ENCODE peak calls at places on chromosomes 3 and 15, in eight cellular contexts. X is mesenchymal stem cell, Q is hepatocyte, T is osteoblast, Z is IMR-90, L is neural progenitor cell, I is HepG2, J is fibroblast of lung. B is an unnamed sample.

GRCh38 chr15:56631765-56632164 is 101.5 kb downstream of the ZNF280D start:
- DNase-seq in X (no peak), Q (no peak), T (no peak), Z (no peak), L (no peak), I (no peak), J (no peak), B (no peak)

GRCh38 chr15:90851114-90851513 is 17.3 kb upstream of the FURIN start:
- DNase-seq in X (no peak), Q (no peak), T (no peak), Z (peak), L (no peak), I (no peak), J (no peak), B (no peak)

GRCh38 chr3:111547645-111548044 is 5.6 kb downstream of the CD96 start:
- DNase-seq in X (no peak), Q (no peak), T (no peak), Z (no peak), L (no peak), I (no peak), J (no peak), B (no peak)

GRCh38 chr3:128801779-128802369 is 75.9 kb downstream of the RAB7A start:
- DNase-seq in X (no peak), Q (no peak), T (no peak), Z (no peak), L (no peak), I (no peak), J (no peak), B (no peak)

GRCh38 chr15:81273855-81274254 is 50.1 kb downstream of the STARD5 start:
- DNase-seq in X (no peak), Q (no peak), T (no peak), Z (no peak), L (no peak), I (no peak), J (no peak), B (no peak)

GRCh38 chr3:184727357-184728060 is 15.6 kb upstream of the MAGEF1 start:
- DNase-seq in X (peak), Q (peak), T (peak), Z (peak), L (peak), I (peak), J (peak), B (peak)

GRCh38 chr15:88954431-88955277 is 41.5 kb upstream of the MFGE8 start:
- DNase-seq in X (peak), Q (peak), T (peak), Z (no peak), L (peak), I (no peak), J (peak), B (peak)

GRCh38 chr3:110062711-110063110 is 725.4 kb upstream of the DPPA4 start:
- DNase-seq in X (no peak), Q (no peak), T (no peak), Z (no peak), L (no peak), I (no peak), J (peak), B (peak)

GRCh38 chr3:31066999-31067398 is 172.5 kb upstream of the GADL1 start:
- DNase-seq in X (peak), Q (peak), T (peak), Z (peak), L (no peak), I (no peak), J (peak), B (peak)

GRCh38 chr3:187878776-187879524 is 133.7 kb upstream of the BCL6 start:
- DNase-seq in X (no peak), Q (no peak), T (peak), Z (peak), L (no peak), I (no peak), J (no peak), B (peak)

GRCh38 chr3:129567176-129567705 is 24.3 kb downstream of the H1-8 start:
- DNase-seq in X (no peak), Q (no peak), T (no peak), Z (no peak), L (no peak), I (no peak), J (peak), B (no peak)

GRCh38 chr3:71659758-71660666 is 65.2 kb downstream of the EIF4E3 start:
- DNase-seq in X (no peak), Q (no peak), T (no peak), Z (peak), L (no peak), I (no peak), J (peak), B (peak)

GRCh38 chr3:49903451-49904424 is at the start of gene MST1R:
- DNase-seq in X (peak), Q (peak), T (peak), Z (no peak), L (peak), I (peak), J (peak), B (peak)

GRCh38 chr15:83320404-83320803 is 35.9 kb upstream of the BNC1 start:
- DNase-seq in X (peak), Q (no peak), T (peak), Z (peak), L (no peak), I (no peak), J (peak), B (peak)

GRCh38 chr3:150407051-150407817 is 864 bp upstream of the TSC22D2 start:
- DNase-seq in X (no peak), Q (peak), T (peak), Z (peak), L (no peak), I (no peak), J (peak), B (peak)

GRCh38 chr3:53794597-53794996 is 51.6 kb downstream of the CHDH start:
- DNase-seq in X (no peak), Q (no peak), T (no peak), Z (peak), L (no peak), I (no peak), J (no peak), B (peak)

GRCh38 chr15:99442268-99442897 is 123.4 kb upstream of the MEF2A start:
- DNase-seq in X (peak), Q (peak), T (peak), Z (peak), L (no peak), I (no peak), J (peak), B (peak)

GRCh38 chr3:16183601-16184270 is 9.3 kb downstream of the GALNT15 start:
- DNase-seq in X (peak), Q (peak), T (peak), Z (peak), L (peak), I (no peak), J (peak), B (peak)

GRCh38 chr3:132756108-132756650 is 34.0 kb upstream of the NPHP3 start:
- DNase-seq in X (no peak), Q (no peak), T (no peak), Z (no peak), L (no peak), I (no peak), J (no peak), B (no peak)

GRCh38 chr3:55416381-55416821 is 70.7 kb downstream of the WNT5A start:
- DNase-seq in X (peak), Q (peak), T (peak), Z (peak), L (no peak), I (no peak), J (peak), B (peak)

GRCh38 chr15:56660943-56661342 is 72.4 kb downstream of the ZNF280D start:
- DNase-seq in X (no peak), Q (no peak), T (no peak), Z (no peak), L (no peak), I (no peak), J (no peak), B (no peak)

GRCh38 chr3:72912532-72912931 is 24.7 kb downstream of the GXYLT2 start:
- DNase-seq in X (no peak), Q (no peak), T (no peak), Z (no peak), L (no peak), I (no peak), J (no peak), B (peak)

GRCh38 chr15:99427668-99428361 is 138.0 kb upstream of the MEF2A start:
- DNase-seq in X (no peak), Q (no peak), T (no peak), Z (no peak), L (no peak), I (no peak), J (no peak), B (no peak)

GRCh38 chr3:188231454-188231853 is 77.5 kb downstream of the LPP start:
- DNase-seq in X (no peak), Q (no peak), T (no peak), Z (no peak), L (no peak), I (no peak), J (no peak), B (no peak)

GRCh38 chr3:33877187-33877586 is 78.8 kb downstream of the PDCD6IP start:
- DNase-seq in X (no peak), Q (no peak), T (no peak), Z (no peak), L (no peak), I (no peak), J (no peak), B (no peak)

GRCh38 chr15:90364251-90364650 is 12.2 kb downstream of the ZNF774 start:
- DNase-seq in X (peak), Q (no peak), T (peak), Z (peak), L (no peak), I (no peak), J (peak), B (peak)

GRCh38 chr3:142275856-142276255 is 50.5 kb upstream of the GK5 start:
- DNase-seq in X (peak), Q (no peak), T (no peak), Z (peak), L (no peak), I (no peak), J (peak), B (peak)

GRCh38 chr3:52397676-52398399 is 47.1 kb downstream of the SEMA3G start:
- DNase-seq in X (no peak), Q (no peak), T (peak), Z (no peak), L (no peak), I (no peak), J (no peak), B (no peak)

GRCh38 chr3:184777566-184778356 is 34.2 kb upstream of the VPS8 start:
- DNase-seq in X (peak), Q (peak), T (peak), Z (peak), L (peak), I (peak), J (peak), B (peak)

GRCh38 chr3:28476194-28476593 is 127.6 kb upstream of the AZI2 start:
- DNase-seq in X (peak), Q (peak), T (no peak), Z (peak), L (peak), I (peak), J (peak), B (peak)

GRCh38 chr15:20356444-20357138 is 185.0 kb downstream of the GOLGA6L6 start:
- DNase-seq in X (peak), Q (no peak), T (peak), Z (no peak), L (no peak), I (peak), J (no peak), B (peak)

GRCh38 chr15:95558916-95559315 is 771.6 kb upstream of the NR2F2 start:
- DNase-seq in X (no peak), Q (no peak), T (no peak), Z (peak), L (no peak), I (no peak), J (no peak), B (peak)

GRCh38 chr3:52299815-52300611 is 12.4 kb downstream of the GLYCTK start:
- DNase-seq in X (peak), Q (peak), T (peak), Z (peak), L (peak), I (peak), J (no peak), B (peak)

GRCh38 chr15:66498501-66499386 is 1.2 kb upstream of the SNAPC5 start:
- DNase-seq in X (peak), Q (peak), T (no peak), Z (peak), L (peak), I (peak), J (peak), B (peak)

GRCh38 chr3:5267253-5267652 is 79.7 kb downstream of the EDEM1 start:
- DNase-seq in X (no peak), Q (no peak), T (no peak), Z (no peak), L (no peak), I (no peak), J (no peak), B (no peak)

DNA sequence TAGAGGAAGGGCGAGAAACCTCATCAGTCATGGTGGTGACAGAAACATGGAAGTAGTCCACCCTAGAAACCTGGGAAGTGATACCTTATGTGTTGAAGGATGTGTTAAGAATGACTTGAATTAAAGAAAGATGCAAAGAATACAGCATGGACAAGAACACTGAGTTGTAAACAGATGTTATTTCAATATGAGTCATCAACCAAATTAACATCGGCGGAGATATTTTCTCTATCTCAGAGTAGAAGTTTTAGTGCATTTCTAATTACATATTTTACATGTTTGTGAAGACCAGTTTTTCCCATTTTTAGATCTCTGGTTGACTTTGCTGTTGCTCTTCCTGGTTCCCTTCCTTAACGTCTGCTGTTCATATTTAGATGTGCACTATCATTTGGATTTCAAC is 268.8 kb upstream of the TBL1XR1 start:
- DNase-seq in X (no peak), Q (no peak), T (no peak), Z (no peak), L (no peak), I (no peak), J (no peak), B (peak)
- H3K4me2 ChIP-seq in X (no peak), Q (no peak), T (no peak), Z (no peak), L (no peak), I (no peak), J (no peak), B (no peak)

GRCh38 chr15:47570451-47570850 is 146.9 kb upstream of the SEMA6D start:
- DNase-seq in X (no peak), Q (no peak), T (no peak), Z (no peak), L (peak), I (no peak), J (no peak), B (no peak)
- H3K4me2 ChIP-seq in X (no peak), Q (no peak), T (no peak), Z (no peak), L (peak), I (no peak), J (no peak), B (no peak)

GRCh38 chr15:59917504-59918157 is 86.5 kb upstream of the FOXB1 start:
- DNase-seq in X (peak), Q (peak), T (peak), Z (peak), L (peak), I (peak), J (peak), B (peak)
- H3K4me2 ChIP-seq in X (no peak), Q (no peak), T (no peak), Z (no peak), L (no peak), I (no peak), J (no peak), B (no peak)

GRCh38 chr3:70620367-70620766 is 307.9 kb upstream of the MDFIC2 start:
- DNase-seq in X (no peak), Q (no peak), T (no peak), Z (no peak), L (no peak), I (no peak), J (no peak), B (no peak)

GRCh38 chr3:70620956-70621355 is 308.5 kb upstream of the MDFIC2 start:
- DNase-seq in X (no peak), Q (no peak), T (no peak), Z (no peak), L (no peak), I (no peak), J (no peak), B (no peak)

GRCh38 chr3:70618151-70618550 is 305.7 kb upstream of the MDFIC2 start:
- DNase-seq in X (no peak), Q (no peak), T (no peak), Z (no peak), L (no peak), I (no peak), J (no peak), B (no peak)

DNA sequence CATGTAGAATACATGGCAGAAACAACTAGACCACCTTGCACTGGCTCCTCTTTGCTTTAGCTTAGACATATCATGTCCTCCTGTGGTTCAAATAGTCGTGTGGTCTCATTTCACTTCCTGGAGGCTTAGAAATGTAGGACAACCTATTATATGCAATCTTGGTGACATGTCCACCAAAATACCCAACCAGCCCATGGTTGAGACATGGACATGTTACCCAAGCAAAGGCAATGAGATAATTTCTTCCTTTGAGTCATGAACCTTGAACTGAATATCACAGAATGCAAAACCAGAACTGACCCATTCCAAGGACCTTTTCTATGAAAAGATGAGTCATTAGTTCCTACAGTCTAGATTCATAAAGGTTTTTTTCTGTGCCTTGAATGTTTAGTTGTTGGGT is 309.0 kb upstream of the MDFIC2 start:
- DNase-seq in X (no peak), Q (no peak), T (no peak), Z (no peak), L (no peak), I (no peak), J (no peak), B (peak)
- H3K4me2 ChIP-seq in X (no peak), Q (no peak), T (no peak), Z (no peak), L (no peak), I (no peak), J (no peak), B (no peak)

DNA sequence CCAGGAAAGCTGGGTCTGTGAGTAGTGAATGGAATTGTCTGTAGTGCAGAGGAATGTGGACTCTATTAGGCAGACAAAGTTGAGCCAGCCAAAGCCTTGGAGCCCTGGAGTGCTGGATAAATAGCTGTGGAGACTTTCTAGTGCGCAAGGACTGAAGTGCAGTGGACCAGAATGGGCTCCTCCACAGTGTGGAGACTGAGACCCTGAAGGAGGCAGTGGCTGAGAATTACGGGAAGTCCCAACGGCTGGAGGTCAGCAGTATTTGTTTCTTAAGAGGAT is 902 bp downstream of the ZNF662 start:
- DNase-seq in X (no peak), Q (no peak), T (peak), Z (no peak), L (peak), I (no peak), J (no peak), B (no peak)
- H3K4me2 ChIP-seq in X (no peak), Q (no peak), T (peak), Z (no peak), L (peak), I (no peak), J (peak), B (peak)